ENCODE peak calls at places on chromosomes 6 and 20, in seven cellular contexts. N is CD8-positive, alpha-beta memory T cell; Q is NT2/D1; P is GM23248; C is stimulated activated CD8-positive, alpha-beta memory T cell treated with anti-CD3 and anti-CD28 coated beads, Interleukin-4, amount 100 ng/mL, for 4 hours; F is progenitor cell of endocrine pancreas; E is aorta. H is an unnamed sample.

GRCh38 chr6:109747216-109747615 is 56.1 kb downstream of the FIG4 start:
- DNase-seq in N (no peak), Q (no peak), P (no peak), C (no peak), F (no peak), E (no peak), H (no peak)

GRCh38 chr20:61369731-61370520 is 117.9 kb downstream of the CDH4 start:
- DNase-seq in N (no peak), Q (no peak), P (no peak), C (no peak), F (no peak), E (no peak), H (no peak)

GRCh38 chr6:24489881-24490280 is 503 bp upstream of the GPLD1 start:
- DNase-seq in N (no peak), Q (no peak), P (peak), C (no peak), F (no peak), E (no peak), H (no peak)

GRCh38 chr6:113696960-113697359 is 160.2 kb upstream of the MARCKS start:
- DNase-seq in N (no peak), Q (no peak), P (peak), C (no peak), F (no peak), E (no peak), H (no peak)

GRCh38 chr6:19986691-19987438 is 149.7 kb downstream of the ID4 start:
- DNase-seq in N (no peak), Q (no peak), P (no peak), C (no peak), F (no peak), E (no peak), H (no peak)

GRCh38 chr6:152146385-152146784 is 338.9 kb downstream of the ESR1 start:
- DNase-seq in N (no peak), Q (no peak), P (peak), C (no peak), F (no peak), E (no peak), H (no peak)

GRCh38 chr6:24766685-24767462 is 7.9 kb upstream of the GMNN start:
- DNase-seq in N (no peak), Q (no peak), P (peak), C (no peak), F (no peak), E (no peak), H (no peak)

GRCh38 chr20:24769878-24770627 is 179.0 kb upstream of the CST7 start:
- DNase-seq in N (no peak), Q (no peak), P (no peak), C (no peak), F (no peak), E (peak), H (no peak)

GRCh38 chr20:3697588-3698235 is 14.7 kb downstream of the SIGLEC1 start:
- DNase-seq in N (peak), Q (no peak), P (no peak), C (no peak), F (no peak), E (peak), H (no peak)

GRCh38 chr6:63441266-63441956 is 121.6 kb upstream of the LGSN start:
- DNase-seq in N (no peak), Q (no peak), P (no peak), C (no peak), F (no peak), E (no peak), H (no peak)

GRCh38 chr6:146914563-146915483 is 289.4 kb upstream of the STXBP5 start:
- DNase-seq in N (no peak), Q (no peak), P (peak), C (no peak), F (no peak), E (peak), H (no peak)

GRCh38 chr6:163249651-163250101 is 164.8 kb upstream of the QKI start:
- DNase-seq in N (no peak), Q (no peak), P (peak), C (no peak), F (no peak), E (no peak), H (no peak)

GRCh38 chr20:38343107-38343797 is 3.0 kb upstream of the LBP start:
- DNase-seq in N (no peak), Q (no peak), P (no peak), C (no peak), F (no peak), E (peak), H (no peak)

GRCh38 chr6:110039364-110039995 is 61.4 kb downstream of the GPR6 start:
- DNase-seq in N (peak), Q (peak), P (peak), C (peak), F (peak), E (peak), H (peak)

GRCh38 chr6:31321820-31322219 is 35.2 kb downstream of the HLA-B start:
- DNase-seq in N (no peak), Q (no peak), P (no peak), C (no peak), F (no peak), E (no peak), H (no peak)

GRCh38 chr20:47588158-47588557 is 86.5 kb downstream of the NCOA3 start:
- DNase-seq in N (no peak), Q (no peak), P (no peak), C (no peak), F (no peak), E (no peak), H (no peak)

GRCh38 chr6:37456126-37456525 is 23.1 kb downstream of the CMTR1 start:
- DNase-seq in N (no peak), Q (no peak), P (peak), C (no peak), F (no peak), E (no peak), H (no peak)

GRCh38 chr20:10309326-10309725 is 90.7 kb downstream of the SNAP25 start:
- DNase-seq in N (no peak), Q (no peak), P (peak), C (no peak), F (no peak), E (no peak), H (no peak)

GRCh38 chr6:159178847-159179246 is 9.6 kb downstream of the FNDC1 start:
- DNase-seq in N (no peak), Q (no peak), P (no peak), C (no peak), F (no peak), E (no peak), H (no peak)

GRCh38 chr6:144216668-144217218 is 66.4 kb downstream of the STX11 start:
- DNase-seq in N (no peak), Q (no peak), P (no peak), C (peak), F (no peak), E (peak), H (no peak)

GRCh38 chr6:14857501-14857900 is 388.4 kb upstream of the JARID2 start:
- DNase-seq in N (peak), Q (no peak), P (no peak), C (peak), F (no peak), E (peak), H (no peak)

GRCh38 chr6:41488064-41488391 is 58.2 kb upstream of the FOXP4 start:
- DNase-seq in N (no peak), Q (no peak), P (no peak), C (no peak), F (no peak), E (no peak), H (no peak)